ENCODE peak calls at places on chromosome 4, in five cellular contexts. H is stimulated activated CD4-positive, alpha-beta T cell treated with anti-CD3 and anti-CD28 coated beads, Interleukin-15, amount 100 ng/mL, for 1 hour; E is HT-29; X is A549; K is cardiac muscle cell. L is an unnamed sample.

GRCh38 chr4:161577604-161578301 is 586.0 kb downstream of the FSTL5 start:
- DNase-seq in E (no peak), H (no peak), X (no peak), K (no peak), L (no peak)

GRCh38 chr4:17811078-17811603 is 362 bp downstream of the NCAPG start:
- DNase-seq in K (no peak), H (no peak), X (no peak), E (no peak), L (no peak)

GRCh38 chr4:11483076-11483475 is 54.4 kb upstream of the HS3ST1 start:
- DNase-seq in X (no peak), K (no peak), H (no peak), E (no peak), L (no peak)

GRCh38 chr4:168095776-168096443 is 3.6 kb downstream of the ANXA10 start:
- DNase-seq in K (no peak), E (peak; percentile 39), H (no peak), X (no peak), L (no peak)

GRCh38 chr4:39668835-39669234 is 29.1 kb upstream of the UBE2K start:
- DNase-seq in H (no peak), X (no peak), K (no peak), E (no peak), L (no peak)

GRCh38 chr4:89258506-89258905 is 49.1 kb downstream of the GPRIN3 start:
- DNase-seq in X (no peak), E (no peak), H (no peak), K (peak; percentile 59), L (no peak)

GRCh38 chr4:153114771-153115321 is 89.4 kb upstream of the TRIM2 start:
- DNase-seq in E (peak; percentile 49), K (no peak), H (peak; percentile 23), X (no peak), L (peak; percentile 9)

GRCh38 chr4:54063224-54063623 is 1.2 kb downstream of the CHIC2 start:
- DNase-seq in E (peak; percentile 31), H (no peak), K (no peak), X (no peak), L (no peak)